ENCODE peak calls at places on chromosomes 1 and 21, in six cellular contexts. One of them, this sample, is unnamed.

GRCh38 chr1:86504130-86504479 is 35.4 kb downstream of the CLCA1 start:
- DNase-seq in A549: no peak
- DNase-seq in H1: no peak
- DNase-seq in GM12878: no peak
- DNase-seq in SK-N-SH: no peak
- DNase-seq in IMR-90: no peak
- DNase-seq in this sample: no peak

GRCh38 chr1:30087465-30087864 is 635.9 kb downstream of the MATN1 start:
- DNase-seq in A549: peak
- DNase-seq in H1: no peak
- DNase-seq in GM12878: no peak
- DNase-seq in SK-N-SH: peak
- DNase-seq in IMR-90: no peak
- DNase-seq in this sample: peak

GRCh38 chr1:172826096-172826741 is 167.3 kb downstream of the FASLG start:
- DNase-seq in A549: peak
- DNase-seq in H1: no peak
- DNase-seq in GM12878: no peak
- DNase-seq in SK-N-SH: peak
- DNase-seq in IMR-90: peak
- DNase-seq in this sample: no peak

GRCh38 chr1:22877112-22877915 is 95.4 kb downstream of the LACTBL1 start:
- DNase-seq in A549: no peak
- DNase-seq in H1: no peak
- DNase-seq in GM12878: no peak
- DNase-seq in SK-N-SH: no peak
- DNase-seq in IMR-90: no peak
- DNase-seq in this sample: no peak

GRCh38 chr1:170576980-170577379 is 45.0 kb downstream of the GORAB start:
- DNase-seq in A549: no peak
- DNase-seq in H1: no peak
- DNase-seq in GM12878: no peak
- DNase-seq in SK-N-SH: no peak
- DNase-seq in IMR-90: no peak
- DNase-seq in this sample: no peak

GRCh38 chr1:162389971-162390370 is 8.4 kb downstream of the C1orf226 start:
- DNase-seq in A549: no peak
- DNase-seq in H1: peak
- DNase-seq in GM12878: no peak
- DNase-seq in SK-N-SH: no peak
- DNase-seq in IMR-90: no peak
- DNase-seq in this sample: no peak

GRCh38 chr1:94425821-94426484 is 7.8 kb downstream of the ABCD3 start:
- DNase-seq in A549: no peak
- DNase-seq in H1: no peak
- DNase-seq in GM12878: no peak
- DNase-seq in SK-N-SH: no peak
- DNase-seq in IMR-90: no peak
- DNase-seq in this sample: no peak

GRCh38 chr1:204307334-204307883 is 52.3 kb downstream of the PLEKHA6 start:
- DNase-seq in A549: no peak
- DNase-seq in H1: peak
- DNase-seq in GM12878: no peak
- DNase-seq in SK-N-SH: no peak
- DNase-seq in IMR-90: peak
- DNase-seq in this sample: peak

GRCh38 chr1:43634729-43635128 is 15.2 kb upstream of the KDM4A start:
- DNase-seq in A549: peak
- DNase-seq in H1: no peak
- DNase-seq in GM12878: no peak
- DNase-seq in SK-N-SH: no peak
- DNase-seq in IMR-90: no peak
- DNase-seq in this sample: no peak

GRCh38 chr1:66533804-66534745 is at the start of gene SGIP1:
- DNase-seq in A549: no peak
- DNase-seq in H1: peak
- DNase-seq in GM12878: no peak
- DNase-seq in SK-N-SH: peak
- DNase-seq in IMR-90: peak
- DNase-seq in this sample: peak

GRCh38 chr1:163730366-163730765 is 408.6 kb downstream of the NUF2 start:
- DNase-seq in A549: no peak
- DNase-seq in H1: no peak
- DNase-seq in GM12878: no peak
- DNase-seq in SK-N-SH: no peak
- DNase-seq in IMR-90: no peak
- DNase-seq in this sample: no peak

GRCh38 chr21:42391297-42391696 is 4.6 kb downstream of the TMPRSS3 start:
- DNase-seq in A549: no peak
- DNase-seq in H1: no peak
- DNase-seq in GM12878: no peak
- DNase-seq in SK-N-SH: no peak
- DNase-seq in IMR-90: no peak
- DNase-seq in this sample: no peak

GRCh38 chr1:30410153-30410851 is 313.1 kb downstream of the MATN1 start:
- DNase-seq in A549: no peak
- DNase-seq in H1: peak
- DNase-seq in GM12878: no peak
- DNase-seq in SK-N-SH: no peak
- DNase-seq in IMR-90: no peak
- DNase-seq in this sample: no peak

GRCh38 chr1:230730979-230731378 is 16.2 kb upstream of the CAPN9 start:
- DNase-seq in A549: no peak
- DNase-seq in H1: no peak
- DNase-seq in GM12878: no peak
- DNase-seq in SK-N-SH: no peak
- DNase-seq in IMR-90: no peak
- DNase-seq in this sample: no peak

GRCh38 chr1:37360011-37360410 is 114.4 kb upstream of the ZC3H12A start:
- DNase-seq in A549: no peak
- DNase-seq in H1: no peak
- DNase-seq in GM12878: no peak
- DNase-seq in SK-N-SH: no peak
- DNase-seq in IMR-90: no peak
- DNase-seq in this sample: no peak

GRCh38 chr1:236536540-236536939 is 12.8 kb downstream of the LGALS8 start:
- DNase-seq in A549: no peak
- DNase-seq in H1: no peak
- DNase-seq in GM12878: no peak
- DNase-seq in SK-N-SH: no peak
- DNase-seq in IMR-90: no peak
- DNase-seq in this sample: peak

GRCh38 chr1:7389786-7390603 is 381.1 kb upstream of the VAMP3 start:
- DNase-seq in A549: no peak
- DNase-seq in H1: peak
- DNase-seq in GM12878: no peak
- DNase-seq in SK-N-SH: peak
- DNase-seq in IMR-90: no peak
- DNase-seq in this sample: no peak

GRCh38 chr1:167562697-167563096 is 9.1 kb upstream of the CREG1 start:
- DNase-seq in A549: no peak
- DNase-seq in H1: no peak
- DNase-seq in GM12878: no peak
- DNase-seq in SK-N-SH: no peak
- DNase-seq in IMR-90: peak
- DNase-seq in this sample: no peak

GRCh38 chr21:31873696-31874599 is 1.1 kb downstream of the HUNK start:
- DNase-seq in A549: peak
- DNase-seq in H1: peak
- DNase-seq in GM12878: no peak
- DNase-seq in SK-N-SH: peak
- DNase-seq in IMR-90: peak
- DNase-seq in this sample: peak

GRCh38 chr1:225657462-225657989 is 4.6 kb upstream of the ENAH start:
- DNase-seq in A549: peak
- DNase-seq in H1: peak
- DNase-seq in GM12878: no peak
- DNase-seq in SK-N-SH: no peak
- DNase-seq in IMR-90: peak
- DNase-seq in this sample: no peak

GRCh38 chr1:2875677-2876531 is 74.4 kb upstream of the TTC34 start:
- DNase-seq in A549: peak
- DNase-seq in H1: no peak
- DNase-seq in GM12878: no peak
- DNase-seq in SK-N-SH: peak
- DNase-seq in IMR-90: no peak
- DNase-seq in this sample: peak
- TF ChIP-seq CTCF in A549: peak
- TF ChIP-seq CTCF in H1: no peak
- TF ChIP-seq CTCF in GM12878: no peak
- TF ChIP-seq CTCF in SK-N-SH: no peak
- TF ChIP-seq CTCF in IMR-90: peak
- TF ChIP-seq CTCF in this sample: no peak

GRCh38 chr1:78005755-78006154 is 1.0 kb downstream of the DNAJB4 start:
- DNase-seq in A549: peak
- DNase-seq in H1: no peak
- DNase-seq in GM12878: no peak
- DNase-seq in SK-N-SH: peak
- DNase-seq in IMR-90: peak
- DNase-seq in this sample: no peak
- TF ChIP-seq USF2 in A549: no peak
- TF ChIP-seq USF2 in H1: no peak
- TF ChIP-seq USF2 in GM12878: no peak
- TF ChIP-seq USF2 in SK-N-SH: no peak
- TF ChIP-seq USF2 in IMR-90: no peak
- TF ChIP-seq USF2 in this sample: no peak

GRCh38 chr1:184110253-184111204 is 59.0 kb downstream of the TSEN15 start:
- DNase-seq in A549: no peak
- DNase-seq in H1: no peak
- DNase-seq in GM12878: no peak
- DNase-seq in SK-N-SH: peak
- DNase-seq in IMR-90: no peak
- DNase-seq in this sample: no peak
- TF ChIP-seq CTCF in A549: no peak
- TF ChIP-seq CTCF in H1: no peak
- TF ChIP-seq CTCF in GM12878: no peak
- TF ChIP-seq CTCF in SK-N-SH: no peak
- TF ChIP-seq CTCF in IMR-90: no peak
- TF ChIP-seq CTCF in this sample: no peak

GRCh38 chr21:33051925-33052324 is 18.0 kb upstream of the OLIG1 start:
- DNase-seq in A549: no peak
- DNase-seq in H1: no peak
- DNase-seq in GM12878: no peak
- DNase-seq in SK-N-SH: no peak
- DNase-seq in IMR-90: no peak
- DNase-seq in this sample: no peak

GRCh38 chr21:33059319-33059894 is 10.5 kb upstream of the OLIG1 start:
- DNase-seq in A549: no peak
- DNase-seq in H1: no peak
- DNase-seq in GM12878: no peak
- DNase-seq in SK-N-SH: no peak
- DNase-seq in IMR-90: no peak
- DNase-seq in this sample: no peak

GRCh38 chr21:33057385-33057940 is 12.5 kb upstream of the OLIG1 start:
- DNase-seq in A549: no peak
- DNase-seq in H1: no peak
- DNase-seq in GM12878: no peak
- DNase-seq in SK-N-SH: no peak
- DNase-seq in IMR-90: no peak
- DNase-seq in this sample: no peak

GRCh38 chr21:33058468-33059318 is 11.2 kb upstream of the OLIG1 start:
- DNase-seq in A549: no peak
- DNase-seq in H1: no peak
- DNase-seq in GM12878: no peak
- DNase-seq in SK-N-SH: no peak
- DNase-seq in IMR-90: no peak
- DNase-seq in this sample: no peak

DNA sequence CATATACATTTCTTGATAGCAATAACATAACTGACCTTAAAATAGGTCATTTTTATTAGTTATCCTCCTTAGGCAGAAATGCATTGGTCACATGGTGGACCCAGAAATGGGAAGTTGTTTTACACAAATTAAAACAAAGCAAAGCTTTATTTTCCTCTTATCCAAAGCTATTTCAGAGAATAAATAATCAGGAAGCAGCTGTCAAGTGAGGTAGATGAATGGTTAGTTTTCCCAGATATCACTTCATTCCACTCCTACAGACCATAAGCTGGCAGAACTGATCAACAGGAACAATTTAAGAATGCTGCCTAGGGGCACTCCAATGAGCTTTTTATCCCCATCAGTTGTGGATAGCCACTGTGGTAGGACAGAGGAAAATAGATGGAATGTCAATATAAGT is 16.0 kb upstream of the OLIG1 start:
- DNase-seq in A549: no peak
- DNase-seq in H1: no peak
- DNase-seq in GM12878: no peak
- DNase-seq in SK-N-SH: no peak
- DNase-seq in IMR-90: no peak
- DNase-seq in this sample: no peak
- TF ChIP-seq USF2 in A549: no peak
- TF ChIP-seq USF2 in H1: no peak
- TF ChIP-seq USF2 in GM12878: no peak
- TF ChIP-seq USF2 in SK-N-SH: no peak
- TF ChIP-seq USF2 in IMR-90: no peak
- TF ChIP-seq USF2 in this sample: no peak

GRCh38 chr1:213244664-213245091 is 193.6 kb downstream of the RPS6KC1 start:
- DNase-seq in A549: peak
- DNase-seq in H1: no peak
- DNase-seq in GM12878: no peak
- DNase-seq in SK-N-SH: peak
- DNase-seq in IMR-90: peak
- DNase-seq in this sample: no peak
- TF ChIP-seq CTCF in A549: peak
- TF ChIP-seq CTCF in H1: no peak
- TF ChIP-seq CTCF in GM12878: peak
- TF ChIP-seq CTCF in SK-N-SH: peak
- TF ChIP-seq CTCF in IMR-90: peak
- TF ChIP-seq CTCF in this sample: peak

GRCh38 chr1:12076425-12077005 is 13.4 kb downstream of the TNFRSF8 start:
- DNase-seq in A549: no peak
- DNase-seq in H1: no peak
- DNase-seq in GM12878: no peak
- DNase-seq in SK-N-SH: no peak
- DNase-seq in IMR-90: no peak
- DNase-seq in this sample: no peak
- TF ChIP-seq USF2 in A549: no peak
- TF ChIP-seq USF2 in H1: no peak
- TF ChIP-seq USF2 in GM12878: no peak
- TF ChIP-seq USF2 in SK-N-SH: no peak
- TF ChIP-seq USF2 in IMR-90: no peak
- TF ChIP-seq USF2 in this sample: no peak

DNA sequence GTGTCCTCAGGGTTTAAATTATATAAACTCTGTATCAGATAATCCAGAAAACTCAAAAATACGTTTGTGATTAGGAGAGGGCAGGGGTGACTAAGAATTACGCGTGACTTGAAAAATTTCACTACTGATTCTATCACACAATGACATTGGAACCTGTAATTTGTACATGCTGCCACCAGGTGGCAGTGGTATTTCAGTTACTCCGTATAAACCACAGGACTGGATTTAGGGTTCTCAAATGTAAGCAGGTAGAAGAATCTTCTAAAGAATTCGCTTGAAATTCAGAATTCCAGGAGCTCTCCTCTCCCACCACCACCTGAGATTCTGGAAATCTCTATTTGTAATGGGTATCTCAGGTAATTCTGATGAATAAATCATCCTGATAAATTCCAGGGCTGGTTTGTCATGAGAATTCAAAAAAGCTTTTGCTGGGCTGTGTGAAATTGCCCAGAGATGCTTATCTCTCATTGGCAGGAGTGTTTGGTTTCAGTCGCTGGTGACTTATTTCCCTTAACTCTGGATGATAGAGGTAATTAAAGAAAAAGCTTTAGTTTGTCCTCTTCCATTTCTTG is 1.7 kb upstream of the KRTAP7-1 start:
- DNase-seq in A549: peak
- DNase-seq in H1: peak
- DNase-seq in GM12878: no peak
- DNase-seq in SK-N-SH: peak
- DNase-seq in IMR-90: no peak
- DNase-seq in this sample: peak
- TF ChIP-seq CTCF in A549: peak
- TF ChIP-seq CTCF in H1: no peak
- TF ChIP-seq CTCF in GM12878: peak
- TF ChIP-seq CTCF in SK-N-SH: peak
- TF ChIP-seq CTCF in IMR-90: peak
- TF ChIP-seq CTCF in this sample: peak